ENCODE peak calls at places on chromosomes 16 and 17, in five cellular contexts. One of them, this sample, is unnamed.
A peak's percentile ranks its signal among the peaks of the same experiment; 100 is the strongest.

GRCh38 chr17:75078097-75079022 is 9.4 kb upstream of the SLC16A5 start:
- DNase-seq in cardiac muscle cell: peak; percentile 65
- DNase-seq in DND-41: no peak
- DNase-seq in foreskin fibroblast: peak; percentile 83
- DNase-seq in fibroblast of mammary gland: peak; percentile 72
- DNase-seq in this sample: no peak

GRCh38 chr17:58330544-58330996 is 2.0 kb upstream of the TSPOAP1 start:
- DNase-seq in cardiac muscle cell: no peak
- DNase-seq in DND-41: peak; percentile 55
- DNase-seq in foreskin fibroblast: no peak
- DNase-seq in fibroblast of mammary gland: no peak
- DNase-seq in this sample: no peak

GRCh38 chr16:67326472-67327309 is at the start of the genes KCTD19 and LRRC36:
- DNase-seq in cardiac muscle cell: peak; percentile 27
- DNase-seq in DND-41: peak; percentile 90
- DNase-seq in foreskin fibroblast: no peak
- DNase-seq in fibroblast of mammary gland: peak; percentile 24
- DNase-seq in this sample: peak; percentile 61

GRCh38 chr17:44555056-44555455 is 2.2 kb upstream of the FZD2 start:
- DNase-seq in cardiac muscle cell: no peak
- DNase-seq in DND-41: no peak
- DNase-seq in foreskin fibroblast: no peak
- DNase-seq in fibroblast of mammary gland: no peak
- DNase-seq in this sample: no peak

GRCh38 chr17:44200478-44201155 is 933 bp upstream of the ATXN7L3 start:
- DNase-seq in cardiac muscle cell: no peak
- DNase-seq in DND-41: peak; percentile 47
- DNase-seq in foreskin fibroblast: no peak
- DNase-seq in fibroblast of mammary gland: no peak
- DNase-seq in this sample: no peak

GRCh38 chr16:31471241-31471874 is 594 bp upstream of the TGFB1I1 start:
- DNase-seq in cardiac muscle cell: peak; percentile 12
- DNase-seq in DND-41: no peak
- DNase-seq in foreskin fibroblast: no peak
- DNase-seq in fibroblast of mammary gland: no peak
- DNase-seq in this sample: no peak

GRCh38 chr16:27313422-27314160 is at the start of gene IL4R:
- DNase-seq in cardiac muscle cell: peak; percentile 95
- DNase-seq in DND-41: peak; percentile 60
- DNase-seq in foreskin fibroblast: peak; percentile 87
- DNase-seq in fibroblast of mammary gland: peak; percentile 83
- DNase-seq in this sample: no peak

GRCh38 chr17:5913641-5914040 is 156.5 kb upstream of the WSCD1 start:
- DNase-seq in cardiac muscle cell: no peak
- DNase-seq in DND-41: no peak
- DNase-seq in foreskin fibroblast: no peak
- DNase-seq in fibroblast of mammary gland: no peak
- DNase-seq in this sample: no peak

GRCh38 chr17:57704448-57704847 is 40.7 kb downstream of the CCDC182 start:
- DNase-seq in cardiac muscle cell: no peak
- DNase-seq in DND-41: no peak
- DNase-seq in foreskin fibroblast: no peak
- DNase-seq in fibroblast of mammary gland: no peak
- DNase-seq in this sample: no peak

GRCh38 chr17:67503184-67503583 is 126.1 kb downstream of the PITPNC1 start:
- DNase-seq in cardiac muscle cell: no peak
- DNase-seq in DND-41: no peak
- DNase-seq in foreskin fibroblast: peak; percentile 30
- DNase-seq in fibroblast of mammary gland: peak; percentile 79
- DNase-seq in this sample: no peak

GRCh38 chr17:30780343-30780742 is 44.1 kb downstream of the CRLF3 start:
- DNase-seq in cardiac muscle cell: no peak
- DNase-seq in DND-41: peak; percentile 30
- DNase-seq in foreskin fibroblast: no peak
- DNase-seq in fibroblast of mammary gland: no peak
- DNase-seq in this sample: peak; percentile 14

GRCh38 chr17:81983011-81983638 is 5.7 kb downstream of the ASPSCR1 start:
- DNase-seq in cardiac muscle cell: no peak
- DNase-seq in DND-41: no peak
- DNase-seq in foreskin fibroblast: no peak
- DNase-seq in fibroblast of mammary gland: no peak
- DNase-seq in this sample: no peak

GRCh38 chr16:23286131-23286532 is 16.0 kb upstream of the SCNN1B start:
- DNase-seq in cardiac muscle cell: no peak
- DNase-seq in DND-41: no peak
- DNase-seq in foreskin fibroblast: peak; percentile 84
- DNase-seq in fibroblast of mammary gland: peak; percentile 78
- DNase-seq in this sample: no peak

GRCh38 chr17:44376124-44376523 is 12.5 kb upstream of the FAM171A2 start:
- DNase-seq in cardiac muscle cell: peak; percentile 65
- DNase-seq in DND-41: peak; percentile 44
- DNase-seq in foreskin fibroblast: no peak
- DNase-seq in fibroblast of mammary gland: peak; percentile 24
- DNase-seq in this sample: no peak

GRCh38 chr17:49545811-49546545 is 29.7 kb upstream of the NXPH3 start:
- DNase-seq in cardiac muscle cell: no peak
- DNase-seq in DND-41: no peak
- DNase-seq in foreskin fibroblast: no peak
- DNase-seq in fibroblast of mammary gland: no peak
- DNase-seq in this sample: no peak

GRCh38 chr16:529012-529575 is 1.6 kb downstream of the CAPN15 start:
- DNase-seq in cardiac muscle cell: no peak
- DNase-seq in DND-41: peak; percentile 48
- DNase-seq in foreskin fibroblast: no peak
- DNase-seq in fibroblast of mammary gland: peak; percentile 7
- DNase-seq in this sample: peak; percentile 33

GRCh38 chr17:57629470-57629869 is 115.6 kb downstream of the CCDC182 start:
- DNase-seq in cardiac muscle cell: no peak
- DNase-seq in DND-41: no peak
- DNase-seq in foreskin fibroblast: peak; percentile 24
- DNase-seq in fibroblast of mammary gland: no peak
- DNase-seq in this sample: no peak

GRCh38 chr17:258906-259305 is 77.5 kb upstream of the DOC2B start:
- DNase-seq in cardiac muscle cell: no peak
- DNase-seq in DND-41: no peak
- DNase-seq in foreskin fibroblast: no peak
- DNase-seq in fibroblast of mammary gland: no peak
- DNase-seq in this sample: no peak

GRCh38 chr16:84839956-84840355 is 20.2 kb downstream of the CRISPLD2 start:
- DNase-seq in cardiac muscle cell: peak; percentile 74
- DNase-seq in DND-41: no peak
- DNase-seq in foreskin fibroblast: peak; percentile 61
- DNase-seq in fibroblast of mammary gland: peak; percentile 84
- DNase-seq in this sample: no peak

GRCh38 chr16:67919618-67920210 is 11.9 kb downstream of the CTRL start:
- DNase-seq in cardiac muscle cell: no peak
- DNase-seq in DND-41: no peak
- DNase-seq in foreskin fibroblast: no peak
- DNase-seq in fibroblast of mammary gland: no peak
- DNase-seq in this sample: no peak

GRCh38 chr16:85835956-85836705 is 36.6 kb downstream of the COX4I1 start:
- DNase-seq in cardiac muscle cell: no peak
- DNase-seq in DND-41: no peak
- DNase-seq in foreskin fibroblast: no peak
- DNase-seq in fibroblast of mammary gland: no peak
- DNase-seq in this sample: no peak

GRCh38 chr16:24975428-24975889 is 39.7 kb downstream of the ARHGAP17 start:
- DNase-seq in cardiac muscle cell: peak; percentile 52
- DNase-seq in DND-41: no peak
- DNase-seq in foreskin fibroblast: peak; percentile 49
- DNase-seq in fibroblast of mammary gland: no peak
- DNase-seq in this sample: no peak

GRCh38 chr16:273547-274421 is 2.0 kb downstream of the RGS11 start:
- DNase-seq in cardiac muscle cell: no peak
- DNase-seq in DND-41: no peak
- DNase-seq in foreskin fibroblast: no peak
- DNase-seq in fibroblast of mammary gland: no peak
- DNase-seq in this sample: no peak

GRCh38 chr16:68909099-68909733 is 65.9 kb downstream of the TANGO6 start:
- DNase-seq in cardiac muscle cell: no peak
- DNase-seq in DND-41: no peak
- DNase-seq in foreskin fibroblast: no peak
- DNase-seq in fibroblast of mammary gland: no peak
- DNase-seq in this sample: no peak

GRCh38 chr16:66619036-66619435 is 14.5 kb downstream of the CMTM3 start:
- DNase-seq in cardiac muscle cell: peak; percentile 57
- DNase-seq in DND-41: no peak
- DNase-seq in foreskin fibroblast: peak; percentile 45
- DNase-seq in fibroblast of mammary gland: peak; percentile 83
- DNase-seq in this sample: no peak

GRCh38 chr16:29198731-29199521 is 207.6 kb downstream of the NPIPB11 start:
- DNase-seq in cardiac muscle cell: peak; percentile 55
- DNase-seq in DND-41: peak; percentile 12
- DNase-seq in foreskin fibroblast: no peak
- DNase-seq in fibroblast of mammary gland: no peak
- DNase-seq in this sample: peak; percentile 2

GRCh38 chr17:68578236-68578635 is 22.9 kb downstream of the FAM20A start:
- DNase-seq in cardiac muscle cell: no peak
- DNase-seq in DND-41: no peak
- DNase-seq in foreskin fibroblast: no peak
- DNase-seq in fibroblast of mammary gland: no peak
- DNase-seq in this sample: no peak

GRCh38 chr16:88685156-88686061 is 898 bp downstream of the SNAI3 start:
- DNase-seq in cardiac muscle cell: peak; percentile 58
- DNase-seq in DND-41: peak; percentile 31
- DNase-seq in foreskin fibroblast: peak; percentile 50
- DNase-seq in fibroblast of mammary gland: peak; percentile 69
- DNase-seq in this sample: no peak

GRCh38 chr17:28592260-28592659 is 6.6 kb downstream of the SPAG5 start:
- DNase-seq in cardiac muscle cell: no peak
- DNase-seq in DND-41: no peak
- DNase-seq in foreskin fibroblast: no peak
- DNase-seq in fibroblast of mammary gland: no peak
- DNase-seq in this sample: no peak

GRCh38 chr17:21286066-21286770 is 1.7 kb downstream of the MAP2K3 start:
- DNase-seq in cardiac muscle cell: peak; percentile 99
- DNase-seq in DND-41: no peak
- DNase-seq in foreskin fibroblast: peak; percentile 98
- DNase-seq in fibroblast of mammary gland: peak; percentile 99
- DNase-seq in this sample: no peak

GRCh38 chr16:46894011-46894672 is 10.0 kb downstream of the GPT2 start:
- DNase-seq in cardiac muscle cell: peak; percentile 68
- DNase-seq in DND-41: no peak
- DNase-seq in foreskin fibroblast: no peak
- DNase-seq in fibroblast of mammary gland: peak; percentile 44
- DNase-seq in this sample: no peak

GRCh38 chr17:28760987-28761562 is 17.3 kb downstream of the TRAF4 start:
- DNase-seq in cardiac muscle cell: peak; percentile 59
- DNase-seq in DND-41: no peak
- DNase-seq in foreskin fibroblast: peak; percentile 65
- DNase-seq in fibroblast of mammary gland: peak; percentile 76
- DNase-seq in this sample: no peak

GRCh38 chr16:81626181-81626674 is 152.9 kb upstream of the PLCG2 start:
- DNase-seq in cardiac muscle cell: no peak
- DNase-seq in DND-41: no peak
- DNase-seq in foreskin fibroblast: peak; percentile 60
- DNase-seq in fibroblast of mammary gland: peak; percentile 54
- DNase-seq in this sample: no peak

GRCh38 chr16:79278506-79278905 is 322.0 kb downstream of the MAF start:
- DNase-seq in cardiac muscle cell: no peak
- DNase-seq in DND-41: peak; percentile 44
- DNase-seq in foreskin fibroblast: no peak
- DNase-seq in fibroblast of mammary gland: no peak
- DNase-seq in this sample: no peak

GRCh38 chr16:58588406-58588805 is 41.2 kb downstream of the CNOT1 start:
- DNase-seq in cardiac muscle cell: no peak
- DNase-seq in DND-41: no peak
- DNase-seq in foreskin fibroblast: no peak
- DNase-seq in fibroblast of mammary gland: no peak
- DNase-seq in this sample: no peak

GRCh38 chr17:49676276-49676868 is 1.5 kb downstream of the SPOP start:
- DNase-seq in cardiac muscle cell: peak; percentile 48
- DNase-seq in DND-41: peak; percentile 41
- DNase-seq in foreskin fibroblast: no peak
- DNase-seq in fibroblast of mammary gland: peak; percentile 58
- DNase-seq in this sample: peak; percentile 75

DNA sequence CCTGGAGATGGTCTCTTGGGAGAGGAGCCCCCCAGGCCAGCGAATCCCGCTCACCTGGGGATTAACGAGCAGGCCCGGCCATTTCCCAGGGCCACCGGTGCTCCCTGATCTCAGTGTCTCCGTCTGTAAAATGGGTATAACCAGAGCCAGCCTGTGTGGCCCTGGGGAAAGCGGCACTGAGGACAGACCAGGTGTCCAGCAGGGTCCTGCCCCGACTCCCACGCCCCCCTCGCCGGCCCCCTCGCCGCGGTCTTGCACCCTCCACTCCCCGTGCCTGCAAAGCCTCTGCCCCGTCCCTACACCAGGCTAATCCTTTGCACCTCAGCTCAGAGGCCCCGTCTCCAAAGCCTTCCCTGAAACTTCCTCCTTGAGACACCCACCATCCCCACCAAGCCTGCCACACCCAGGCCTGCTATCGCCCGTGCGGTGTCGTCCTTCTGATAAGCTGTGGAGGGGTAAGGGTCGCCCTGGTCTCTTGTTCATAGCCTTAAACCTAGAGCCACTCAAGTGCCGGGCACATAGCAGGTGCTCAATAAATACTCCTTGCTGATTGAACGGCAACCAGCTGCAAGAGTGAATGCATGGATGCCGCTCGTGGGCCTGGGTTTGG is 259.1 kb downstream of the C16orf95 start:
- DNase-seq in cardiac muscle cell: no peak
- DNase-seq in DND-41: no peak
- DNase-seq in foreskin fibroblast: no peak
- DNase-seq in fibroblast of mammary gland: no peak
- DNase-seq in this sample: no peak
- H3K4me3 ChIP-seq in cardiac muscle cell: no peak overlapping the region
- H3K4me3 ChIP-seq in DND-41: no peak overlapping the region
- H3K4me3 ChIP-seq in foreskin fibroblast: no peak overlapping the region
- H3K4me3 ChIP-seq in fibroblast of mammary gland: no peak overlapping the region
- H3K4me3 ChIP-seq in this sample: no peak overlapping the region

GRCh38 chr16:17744903-17745581 is 274.3 kb upstream of the XYLT1 start:
- DNase-seq in cardiac muscle cell: no peak
- DNase-seq in DND-41: no peak
- DNase-seq in foreskin fibroblast: no peak
- DNase-seq in fibroblast of mammary gland: no peak
- DNase-seq in this sample: no peak
- H3K4me3 ChIP-seq in cardiac muscle cell: no peak overlapping the region
- H3K4me3 ChIP-seq in DND-41: no peak overlapping the region
- H3K4me3 ChIP-seq in foreskin fibroblast: no peak overlapping the region
- H3K4me3 ChIP-seq in fibroblast of mammary gland: no peak overlapping the region
- H3K4me3 ChIP-seq in this sample: no peak overlapping the region

GRCh38 chr16:74797414-74797813 is 22.8 kb upstream of the FA2H start:
- DNase-seq in cardiac muscle cell: no peak
- DNase-seq in DND-41: no peak
- DNase-seq in foreskin fibroblast: no peak
- DNase-seq in fibroblast of mammary gland: no peak
- DNase-seq in this sample: no peak
- H3K4me3 ChIP-seq in cardiac muscle cell: no peak overlapping the region
- H3K4me3 ChIP-seq in DND-41: no peak overlapping the region
- H3K4me3 ChIP-seq in foreskin fibroblast: no peak overlapping the region
- H3K4me3 ChIP-seq in fibroblast of mammary gland: no peak overlapping the region
- H3K4me3 ChIP-seq in this sample: no peak overlapping the region

DNA sequence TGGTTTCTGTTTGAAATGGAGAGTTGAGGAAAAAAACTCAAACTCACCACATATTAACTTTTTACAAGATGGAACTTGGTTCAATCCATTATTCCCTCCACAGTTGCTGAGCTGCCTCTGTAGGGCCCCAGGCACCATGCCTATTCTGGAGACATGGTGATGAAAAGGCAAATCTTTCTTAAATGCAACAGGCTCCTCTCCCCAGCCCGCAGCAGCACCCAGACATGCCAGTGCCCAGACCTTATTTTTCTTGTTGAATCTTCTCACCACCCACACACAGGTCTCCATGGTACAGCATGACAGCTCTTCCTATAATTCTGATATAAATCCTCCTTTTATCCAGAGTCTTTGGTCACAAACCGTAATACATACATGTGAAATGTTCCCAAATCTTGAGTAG is 7.6 kb downstream of the CYTH1 start:
- DNase-seq in cardiac muscle cell: no peak
- DNase-seq in DND-41: no peak
- DNase-seq in foreskin fibroblast: no peak
- DNase-seq in fibroblast of mammary gland: no peak
- DNase-seq in this sample: no peak
- H3K4me3 ChIP-seq in cardiac muscle cell: no peak overlapping the region
- H3K4me3 ChIP-seq in DND-41: peak overlapping the region; percentile 57
- H3K4me3 ChIP-seq in foreskin fibroblast: no peak overlapping the region
- H3K4me3 ChIP-seq in fibroblast of mammary gland: no peak overlapping the region
- H3K4me3 ChIP-seq in this sample: peak overlapping the region; percentile 47

This sample was measured in Jurkat, Clone E6-1.